ENCODE peak calls at places on chromosomes 11 and 22, in ten cellular contexts. M, S, I, N, D, Y, O, V, P and W are unnamed samples.
A peak's percentile ranks its signal among the peaks of the same experiment; 100 is the strongest.

GRCh38 chr11:34997872-34998548 is 81.6 kb downstream of the PDHX start:
- DNase-seq in M (peak; percentile 71), S (no peak), I (no peak), N (no peak), D (peak; percentile 25), Y (no peak), O (no peak), V (no peak), P (no peak), W (peak; percentile 10)

GRCh38 chr11:62552931-62553838 is 6.6 kb upstream of the AHNAK start:
- DNase-seq in M (peak; percentile 98), S (no peak), I (no peak), N (peak; percentile 46), D (no peak), Y (no peak), O (peak; percentile 47), V (no peak), P (peak; percentile 28), W (peak; percentile 77)

GRCh38 chr11:14618060-14618459 is 25.5 kb upstream of the PDE3B start:
- DNase-seq in M (no peak), S (no peak), I (no peak), N (no peak), D (no peak), Y (no peak), O (no peak), V (no peak), P (no peak), W (no peak)

GRCh38 chr11:75954039-75954438 is 139.0 kb downstream of the UVRAG start:
- DNase-seq in M (peak; percentile 66), S (no peak), I (no peak), N (no peak), D (no peak), Y (no peak), O (no peak), V (no peak), P (no peak), W (no peak)

GRCh38 chr22:28951969-28952521 is 68.7 kb downstream of the ZNRF3 start:
- DNase-seq in M (no peak), S (no peak), I (no peak), N (no peak), D (no peak), Y (no peak), O (no peak), V (no peak), P (no peak), W (no peak)

GRCh38 chr11:46315033-46315738 is 32.1 kb upstream of the DGKZ start:
- DNase-seq in M (peak; percentile 89), S (peak; percentile 80), I (peak; percentile 82), N (peak; percentile 43), D (no peak), Y (peak; percentile 64), O (peak; percentile 84), V (peak; percentile 79), P (peak; percentile 30), W (peak; percentile 63)

GRCh38 chr11:14907411-14908213 is 15.6 kb upstream of the CYP2R1 start:
- DNase-seq in M (peak; percentile 65), S (no peak), I (peak; percentile 89), N (peak; percentile 61), D (peak; percentile 97), Y (peak; percentile 62), O (peak; percentile 81), V (no peak), P (peak; percentile 61), W (peak; percentile 72)

GRCh38 chr22:38436629-38437395 is 18.2 kb downstream of the KCNJ4 start:
- DNase-seq in M (no peak), S (no peak), I (no peak), N (no peak), D (no peak), Y (no peak), O (no peak), V (no peak), P (no peak), W (no peak)

GRCh38 chr22:22386602-22387385 is 121.7 kb downstream of the ZNF280B start:
- DNase-seq in M (no peak), S (no peak), I (no peak), N (no peak), D (peak; percentile 55), Y (peak; percentile 57), O (no peak), V (no peak), P (no peak), W (no peak)

GRCh38 chr22:20063271-20064139 is 16.5 kb upstream of the DGCR8 start:
- DNase-seq in M (no peak), S (no peak), I (no peak), N (no peak), D (no peak), Y (no peak), O (no peak), V (no peak), P (no peak), W (no peak)

GRCh38 chr11:75946531-75947530 is 131.8 kb downstream of the UVRAG start:
- DNase-seq in M (peak; percentile 76), S (no peak), I (no peak), N (no peak), D (no peak), Y (peak; percentile 76), O (no peak), V (no peak), P (no peak), W (no peak)

GRCh38 chr11:898540-899190 is 11.9 kb downstream of the CHID1 start:
- DNase-seq in M (no peak), S (no peak), I (no peak), N (no peak), D (no peak), Y (no peak), O (peak; percentile 48), V (no peak), P (no peak), W (no peak)

GRCh38 chr11:19866037-19866436 is 153.4 kb downstream of the NAV2 start:
- DNase-seq in M (no peak), S (no peak), I (no peak), N (no peak), D (no peak), Y (no peak), O (no peak), V (no peak), P (no peak), W (no peak)

GRCh38 chr11:130545449-130546072 is 97.1 kb downstream of the ADAMTS15 start:
- DNase-seq in M (no peak), S (no peak), I (no peak), N (no peak), D (no peak), Y (no peak), O (no peak), V (no peak), P (no peak), W (no peak)

GRCh38 chr11:133828861-133829260 is 16.5 kb downstream of the SPATA19 start:
- DNase-seq in M (no peak), S (no peak), I (no peak), N (no peak), D (no peak), Y (no peak), O (no peak), V (no peak), P (no peak), W (no peak)

GRCh38 chr11:118892964-118893363 is 9.3 kb downstream of the CXCR5 start:
- DNase-seq in M (no peak), S (no peak), I (no peak), N (no peak), D (no peak), Y (no peak), O (no peak), V (no peak), P (no peak), W (no peak)